ENCODE peak calls at places on chromosomes 1 and 21, in eight cellular contexts. Y is epithelial cell of esophagus, I is ovary, A is foreskin fibroblast, T is astrocyte of the spinal cord, H is tibial artery, N is heart left ventricle, E is tibial nerve. S is an unnamed sample.

GRCh38 chr1:184296466-184297243 is 90.2 kb upstream of the C1orf21 start:
- DNase-seq in H (peak; percentile 90), I (peak; percentile 92), Y (no peak), A (peak; percentile 95), E (peak; percentile 80), N (peak; percentile 83), T (peak; percentile 86), S (peak; percentile 80)

GRCh38 chr1:178513278-178513983 is 522 bp downstream of the TEX35 start:
- DNase-seq in H (no peak), E (no peak), A (peak; percentile 70), Y (peak; percentile 27), T (peak; percentile 23), I (no peak), N (peak; percentile 76), S (no peak)

GRCh38 chr1:111448482-111448917 is 556 bp downstream of the WDR77 start:
- DNase-seq in H (no peak), N (no peak), A (peak; percentile 50), Y (peak; percentile 51), T (no peak), I (no peak), E (no peak), S (no peak)

GRCh38 chr1:183764981-183765380 is 39.9 kb upstream of the RGL1 start:
- DNase-seq in Y (no peak), T (peak; percentile 22), E (no peak), I (no peak), N (no peak), A (peak; percentile 42), H (no peak), S (no peak)

GRCh38 chr21:44681152-44681551 is 811 bp downstream of the KRTAP12-1 start:
- DNase-seq in N (no peak), E (no peak), I (no peak), A (no peak), T (no peak), H (no peak), Y (no peak), S (no peak)

GRCh38 chr1:997728-998050 is 2.2 kb downstream of the HES4 start:
- DNase-seq in Y (no peak), T (no peak), A (no peak), H (peak; percentile 68), E (no peak), I (no peak), N (peak; percentile 69), S (no peak)

GRCh38 chr1:44559361-44559760 is 114.9 kb downstream of the TMEM53 start:
- DNase-seq in E (no peak), H (no peak), Y (no peak), N (no peak), T (no peak), A (no peak), I (no peak), S (no peak)

GRCh38 chr1:1206376-1207253 is at the start of gene TNFRSF18:
- DNase-seq in T (peak; percentile 5), I (peak; percentile 12), H (no peak), E (no peak), A (peak; percentile 36), N (peak; percentile 64), Y (no peak), S (no peak)

GRCh38 chr1:51736702-51737101 is 119.8 kb downstream of the OSBPL9 start:
- DNase-seq in H (no peak), T (peak; percentile 80), E (no peak), Y (peak; percentile 75), I (no peak), A (peak; percentile 54), N (no peak), S (peak; percentile 67)

GRCh38 chr1:20403423-20404145 is 82.4 kb downstream of the CAMK2N1 start:
- DNase-seq in Y (no peak), A (no peak), I (no peak), H (peak; percentile 23), N (no peak), E (no peak), T (no peak), S (no peak)

GRCh38 chr1:147811273-147811672 is 50.9 kb upstream of the GJA5 start:
- DNase-seq in I (no peak), N (no peak), E (no peak), H (no peak), T (no peak), Y (no peak), A (no peak), S (no peak)

GRCh38 chr1:167212025-167212424 is 8.7 kb upstream of the POU2F1 start:
- DNase-seq in T (no peak), E (no peak), H (no peak), N (no peak), Y (no peak), I (no peak), A (no peak), S (no peak)

GRCh38 chr1:203069028-203069804 is 16.6 kb downstream of the MYOG start:
- DNase-seq in T (no peak), Y (no peak), E (no peak), H (no peak), I (no peak), A (peak; percentile 15), N (no peak), S (no peak)

GRCh38 chr1:161021959-161022332 is 994 bp upstream of the F11R start:
- DNase-seq in T (no peak), H (no peak), N (no peak), E (no peak), Y (peak; percentile 95), A (no peak), I (no peak), S (no peak)

GRCh38 chr1:245516178-245516829 is 361.5 kb downstream of the KIF26B start:
- DNase-seq in E (no peak), Y (no peak), A (peak; percentile 14), T (peak; percentile 29), H (no peak), N (no peak), I (no peak), S (no peak)

GRCh38 chr1:38735651-38736161 is 123.9 kb downstream of the RRAGC start:
- DNase-seq in T (peak; percentile 29), A (no peak), I (no peak), H (no peak), N (no peak), E (no peak), Y (peak; percentile 62), S (peak; percentile 72)

GRCh38 chr1:162564762-162565218 is 3.3 kb downstream of the UAP1 start:
- DNase-seq in I (no peak), H (no peak), E (no peak), Y (peak; percentile 18), T (no peak), N (no peak), A (no peak), S (no peak)

GRCh38 chr1:112674986-112675727 is 698 bp downstream of the MOV10 start:
- DNase-seq in E (no peak), H (peak; percentile 76), N (peak; percentile 75), I (peak; percentile 78), T (peak; percentile 18), A (peak; percentile 71), Y (no peak), S (no peak)

GRCh38 chr21:43697758-43698643 is 20.9 kb upstream of the PDXK start:
- DNase-seq in N (no peak), T (peak; percentile 29), A (peak; percentile 60), H (no peak), E (no peak), Y (peak; percentile 19), I (no peak), S (no peak)

GRCh38 chr21:27369234-27369633 is 402.3 kb upstream of the ADAMTS5 start:
- DNase-seq in T (no peak), E (no peak), I (no peak), H (no peak), Y (no peak), N (no peak), A (no peak), S (no peak)

GRCh38 chr1:161374373-161374772 is 6.7 kb upstream of the CFAP126 start:
- DNase-seq in E (no peak), T (no peak), I (no peak), Y (no peak), H (no peak), A (peak; percentile 35), N (no peak), S (no peak)

GRCh38 chr1:209106861-209107260 is 476.7 kb upstream of the CAMK1G start:
- DNase-seq in I (no peak), Y (no peak), E (no peak), A (no peak), T (no peak), N (no peak), H (no peak), S (no peak)

GRCh38 chr1:209106237-209106741 is 477.2 kb upstream of the CAMK1G start:
- DNase-seq in I (no peak), T (peak; percentile 84), Y (peak; percentile 7), N (no peak), A (peak; percentile 70), E (no peak), H (no peak), S (peak; percentile 41)

GRCh38 chr1:209107535-209107934 is 476.0 kb upstream of the CAMK1G start:
- DNase-seq in H (no peak), I (no peak), T (no peak), E (no peak), A (no peak), Y (no peak), N (no peak), S (no peak)

GRCh38 chr1:209105769-209106168 is 477.7 kb upstream of the CAMK1G start:
- DNase-seq in T (no peak), Y (no peak), A (no peak), E (no peak), H (no peak), N (no peak), I (no peak), S (no peak)

GRCh38 chr1:209109001-209109785 is 474.3 kb upstream of the CAMK1G start:
- DNase-seq in N (no peak), T (no peak), Y (peak; percentile 71), E (no peak), I (no peak), A (no peak), H (no peak), S (no peak)
- H3K4me3 ChIP-seq in N (no peak overlapping the region), T (no peak overlapping the region), Y (no peak overlapping the region), E (no peak overlapping the region), I (no peak overlapping the region), A (no peak overlapping the region), H (no peak overlapping the region), S (no peak overlapping the region)

GRCh38 chr1:21607549-21608529 is 61.3 kb downstream of the RAP1GAP start:
- DNase-seq in Y (peak; percentile 91), E (no peak), T (peak; percentile 65), A (peak; percentile 59), N (peak; percentile 91), I (peak; percentile 69), H (no peak), S (peak; percentile 33)
- H3K4me3 ChIP-seq in Y (no peak overlapping the region), E (no peak overlapping the region), T (no peak overlapping the region), A (no peak overlapping the region), N (no peak overlapping the region), I (no peak overlapping the region), H (no peak overlapping the region), S (no peak overlapping the region)

DNA sequence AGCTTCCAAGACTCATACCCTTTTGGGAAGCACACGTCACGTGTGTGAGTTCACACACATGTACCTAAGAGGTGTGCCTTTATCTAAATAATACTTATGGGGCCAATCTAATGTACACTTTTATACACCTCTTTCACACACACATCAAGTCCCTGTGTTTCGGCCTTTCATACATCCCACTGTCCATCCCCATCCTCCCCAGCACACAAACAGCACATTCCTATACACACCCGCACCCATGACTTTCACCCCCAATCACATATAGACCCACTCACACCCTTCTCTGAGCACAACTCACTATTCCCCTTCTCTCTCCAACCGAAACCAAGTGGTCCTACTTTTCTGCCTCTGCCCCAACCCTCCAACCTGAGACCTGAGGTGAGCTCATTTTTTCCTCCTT is 3.5 kb downstream of the MEX3A start:
- DNase-seq in Y (no peak), A (no peak), H (no peak), E (no peak), I (no peak), N (no peak), T (no peak), S (no peak)
- H3K4me3 ChIP-seq in Y (no peak overlapping the region), A (no peak overlapping the region), H (no peak overlapping the region), E (no peak overlapping the region), I (no peak overlapping the region), N (no peak overlapping the region), T (no peak overlapping the region), S (no peak overlapping the region)

GRCh38 chr1:93082313-93082712 is 3.2 kb downstream of the MTF2 start:
- DNase-seq in I (no peak), N (no peak), A (no peak), H (no peak), T (no peak), Y (no peak), E (no peak), S (no peak)
- H3K4me3 ChIP-seq in I (no peak overlapping the region), N (no peak overlapping the region), A (no peak overlapping the region), H (no peak overlapping the region), T (no peak overlapping the region), Y (no peak overlapping the region), E (no peak overlapping the region), S (no peak overlapping the region)

S was measured in skeletal muscle cell.